ENCODE peak calls at places on chromosomes 2 and 18, in ten cellular contexts. A is hypothalamus; Y is activated CD8-positive, alpha-beta memory T cell treated with anti-CD3 and anti-CD28 coated beads, Interleukin-2, amount 10 ng/mL, durations not matched to agents 7 days and 5 days; L is epithelial cell of esophagus; D is NCI-H1417; P is retinal pigment epithelial cell; F is fibroblast of the aortic adventitia; R is Calu3; C is GM12892; T is GM04504. Q is an unnamed sample.

GRCh38 chr2:231670892-231671616 is 37.3 kb upstream of the PTMA start:
- DNase-seq in A (no peak), P (no peak), L (no peak), R (no peak), D (peak), Y (no peak), C (no peak), F (no peak), T (no peak), Q (no peak)

GRCh38 chr2:108128226-108128786 is 111.5 kb upstream of the SULT1C3 start:
- DNase-seq in L (no peak), F (no peak), T (no peak), D (peak), C (no peak), A (no peak), R (no peak), Y (no peak), P (no peak), Q (no peak)

GRCh38 chr2:241659150-241659739 is 21.8 kb downstream of the ATG4B start:
- DNase-seq in P (no peak), L (peak), F (peak), A (peak), C (no peak), Y (peak), D (peak), T (peak), R (peak), Q (no peak)

GRCh38 chr2:161625314-161625919 is 1.2 kb downstream of the SLC4A10 start:
- DNase-seq in A (peak), R (no peak), Y (no peak), F (no peak), T (no peak), L (no peak), D (no peak), C (no peak), P (no peak), Q (no peak)

GRCh38 chr2:54176577-54176976 is 61.2 kb downstream of the ACYP2 start:
- DNase-seq in L (peak), T (peak), C (no peak), F (peak), P (peak), A (peak), R (peak), D (peak), Y (no peak), Q (no peak)

GRCh38 chr2:67650292-67651133 is 253.4 kb downstream of the ETAA1 start:
- DNase-seq in A (peak), P (peak), F (peak), R (peak), C (no peak), L (peak), T (peak), D (peak), Y (no peak), Q (peak)

GRCh38 chr18:9366126-9366714 is 31.6 kb downstream of the TWSG1 start:
- DNase-seq in L (peak), P (peak), A (no peak), R (peak), D (no peak), F (peak), C (no peak), T (no peak), Y (no peak), Q (peak)

GRCh38 chr2:160321025-160321424 is 121.0 kb upstream of the ITGB6 start:
- DNase-seq in Y (no peak), R (peak), F (no peak), D (no peak), P (no peak), A (no peak), T (no peak), C (no peak), L (peak), Q (no peak)

GRCh38 chr18:47585914-47586313 is 334.5 kb upstream of the SKOR2 start:
- DNase-seq in Y (no peak), F (no peak), D (no peak), L (no peak), T (no peak), C (no peak), A (no peak), P (no peak), R (no peak), Q (no peak)

GRCh38 chr2:109129356-109129920 is 433 bp downstream of the SH3RF3 start:
- DNase-seq in F (peak), R (no peak), Y (no peak), P (no peak), C (peak), A (no peak), D (peak), T (no peak), L (peak), Q (no peak)

GRCh38 chr2:67455219-67456142 is 58.3 kb downstream of the ETAA1 start:
- DNase-seq in P (no peak), C (no peak), Y (no peak), A (no peak), T (no peak), L (peak), R (no peak), D (peak), F (no peak), Q (no peak)

GRCh38 chr2:64237266-64237665 is 93.0 kb upstream of the PELI1 start:
- DNase-seq in R (no peak), T (no peak), C (no peak), F (no peak), Y (no peak), D (no peak), P (peak), A (no peak), L (no peak), Q (no peak)

GRCh38 chr2:171260471-171261424 is 100.1 kb upstream of the TLK1 start:
- DNase-seq in C (no peak), Y (no peak), F (no peak), R (peak), T (no peak), P (no peak), D (no peak), L (no peak), A (no peak), Q (no peak)

GRCh38 chr2:1306687-1307516 is 106.4 kb upstream of the TPO start:
- DNase-seq in F (no peak), R (no peak), T (no peak), L (no peak), A (no peak), P (no peak), C (no peak), Y (no peak), D (no peak), Q (no peak)

GRCh38 chr2:47528874-47529273 is 125.9 kb downstream of the MSH2 start:
- DNase-seq in F (no peak), A (no peak), L (no peak), P (no peak), T (no peak), Y (no peak), C (no peak), R (no peak), D (no peak), Q (no peak)

GRCh38 chr18:74546751-74547530 is 12.6 kb downstream of the CNDP1 start:
- DNase-seq in F (peak), Y (no peak), L (peak), A (no peak), D (no peak), P (no peak), R (peak), C (no peak), T (peak), Q (no peak)

GRCh38 chr2:147600223-147600622 is 244.6 kb upstream of the ACVR2A start:
- DNase-seq in L (peak), F (no peak), D (no peak), Y (no peak), P (peak), C (no peak), T (no peak), R (no peak), A (no peak), Q (no peak)

GRCh38 chr18:12393998-12394397 is 13.7 kb upstream of the PRELID3A start:
- DNase-seq in L (peak), A (no peak), Y (no peak), C (no peak), T (no peak), P (no peak), F (no peak), R (no peak), D (no peak), Q (no peak)

GRCh38 chr18:24600076-24600654 is 139.7 kb downstream of the HRH4 start:
- DNase-seq in R (peak), T (peak), D (peak), A (no peak), P (no peak), C (peak), Y (no peak), F (peak), L (peak), Q (no peak)

GRCh38 chr2:143841935-143842334 is 678.0 kb downstream of the ZEB2 start:
- DNase-seq in D (no peak), F (peak), L (peak), T (no peak), R (no peak), C (no peak), Y (no peak), A (no peak), P (no peak), Q (no peak)

GRCh38 chr18:48639772-48640432 is 101.1 kb downstream of the CTIF start:
- DNase-seq in P (no peak), T (no peak), D (no peak), L (peak), C (no peak), Y (no peak), F (no peak), R (no peak), A (no peak), Q (peak)

GRCh38 chr2:197207106-197207505 is 103.5 kb downstream of the ANKRD44 start:
- DNase-seq in P (no peak), C (no peak), L (no peak), Y (no peak), A (no peak), D (no peak), F (no peak), T (no peak), R (no peak), Q (no peak)

GRCh38 chr18:9823805-9824473 is 61.8 kb upstream of the TXNDC2 start:
- DNase-seq in D (no peak), L (no peak), T (no peak), R (no peak), Y (no peak), C (no peak), F (peak), P (peak), A (no peak), Q (no peak)

GRCh38 chr2:10900216-10901109 is 11.3 kb upstream of the KCNF1 start:
- DNase-seq in R (peak), Y (no peak), A (no peak), P (no peak), D (no peak), L (peak), T (no peak), F (no peak), C (no peak), Q (no peak)

GRCh38 chr18:58572680-58573079 is 56.2 kb downstream of the ALPK2 start:
- DNase-seq in R (no peak), F (no peak), L (no peak), C (no peak), P (no peak), Y (no peak), D (no peak), A (no peak), T (no peak), Q (no peak)

GRCh38 chr2:216632952-216633615 is at the start of gene IGFBP2:
- DNase-seq in A (no peak), P (no peak), F (no peak), D (peak), C (no peak), Y (no peak), L (no peak), T (no peak), R (peak), Q (no peak)

GRCh38 chr2:199471443-199472057 is 13.8 kb upstream of the SATB2 start:
- DNase-seq in L (no peak), R (peak), F (peak), P (no peak), T (no peak), D (no peak), Y (no peak), C (no peak), A (peak), Q (no peak)

GRCh38 chr2:46645681-46646162 is 166.4 kb downstream of the TMEM247 start:
- DNase-seq in D (no peak), P (peak), R (no peak), C (no peak), Y (no peak), F (peak), L (peak), A (no peak), T (peak), Q (peak)

GRCh38 chr18:26228562-26229260 is 2.5 kb downstream of the TAF4B start:
- DNase-seq in D (no peak), P (no peak), A (no peak), C (no peak), T (no peak), R (no peak), L (peak), Y (no peak), F (no peak), Q (no peak)

GRCh38 chr2:96329416-96329815 is 4.3 kb downstream of the ITPRIPL1 start:
- DNase-seq in T (peak), C (no peak), Y (no peak), D (peak), F (peak), L (peak), A (no peak), P (peak), R (no peak), Q (no peak)

GRCh38 chr18:67199993-67200617 is 316.4 kb downstream of the DSEL start:
- DNase-seq in D (peak), Y (no peak), A (no peak), F (peak), L (peak), C (no peak), T (peak), P (no peak), R (peak), Q (no peak)

GRCh38 chr2:62475172-62476011 is 30.6 kb downstream of the TMEM17 start:
- DNase-seq in F (no peak), C (no peak), R (no peak), P (peak), A (peak), Y (no peak), D (peak), T (no peak), L (peak), Q (no peak)

GRCh38 chr2:134244587-134244986 is 9.3 kb upstream of the MGAT5 start:
- DNase-seq in L (peak), A (no peak), T (no peak), R (no peak), D (no peak), C (no peak), Y (no peak), P (no peak), F (no peak), Q (no peak)

GRCh38 chr2:218293715-218294429 is 1.6 kb upstream of the TMBIM1 start:
- DNase-seq in F (no peak), L (peak), R (no peak), T (no peak), A (no peak), C (no peak), P (no peak), D (no peak), Y (no peak), Q (no peak)

GRCh38 chr2:12318427-12319057 is 398.2 kb upstream of the TRIB2 start:
- DNase-seq in A (no peak), C (no peak), P (no peak), T (peak), R (no peak), F (peak), Y (no peak), D (no peak), L (peak), Q (peak)

GRCh38 chr18:9113468-9114149 is 11.1 kb downstream of the NDUFV2 start:
- DNase-seq in Y (no peak), P (no peak), L (no peak), C (no peak), F (no peak), T (no peak), R (no peak), A (no peak), D (no peak), Q (no peak)

GRCh38 chr2:236828820-236829219 is 256.9 kb upstream of the COPS8 start:
- DNase-seq in R (no peak), Y (no peak), A (no peak), P (no peak), C (no peak), T (no peak), D (no peak), F (no peak), L (no peak), Q (no peak)

GRCh38 chr18:9750606-9751304 is 42.7 kb downstream of the RAB31 start:
- DNase-seq in L (no peak), C (no peak), Y (no peak), T (no peak), F (no peak), A (no peak), P (no peak), R (no peak), D (no peak), Q (no peak)

GRCh38 chr2:135528006-135528405 is 3.0 kb downstream of the ZRANB3 start:
- DNase-seq in R (no peak), Y (no peak), F (no peak), L (no peak), C (no peak), P (no peak), D (no peak), A (no peak), T (no peak), Q (no peak)

Q was measured in epithelial cell of prostate.